ENCODE peak calls at places on chromosomes 11 and 22, in ten cellular contexts. I, K, Z, H, Q, V, P, Y, L and X are unnamed samples.
A peak's percentile ranks its signal among the peaks of the same experiment; 100 is the strongest.

GRCh38 chr22:31637938-31638618 is 23.9 kb downstream of the PISD start:
- DNase-seq in H (no peak), K (peak; percentile 61), P (no peak), I (no peak), Z (no peak), Y (no peak), Q (no peak), V (no peak), L (no peak), X (no peak)

GRCh38 chr11:61769169-61769920 is 16.9 kb downstream of the MYRF start:
- DNase-seq in P (peak; percentile 63), Z (peak; percentile 50), I (no peak), H (no peak), K (no peak), L (no peak), V (no peak), Y (no peak), Q (no peak), X (peak; percentile 35)

GRCh38 chr11:2463766-2464277 is 19.0 kb downstream of the KCNQ1 start:
- DNase-seq in I (no peak), P (no peak), V (peak; percentile 41), Q (no peak), Z (no peak), K (no peak), L (no peak), Y (no peak), H (no peak), X (no peak)

GRCh38 chr22:48235744-48236143 is 1473.3 kb downstream of the TBC1D22A start:
- DNase-seq in P (no peak), Y (no peak), K (no peak), I (no peak), L (no peak), H (no peak), Z (no peak), V (peak; percentile 4), Q (no peak), X (no peak)

GRCh38 chr11:89516496-89516895 is 25.3 kb upstream of the NOX4 start:
- DNase-seq in Y (peak; percentile 12), H (no peak), Q (no peak), Z (peak; percentile 65), L (no peak), I (no peak), P (no peak), K (no peak), V (no peak), X (peak; percentile 49)

GRCh38 chr11:8586805-8587204 is 7.2 kb downstream of the STK33 start:
- DNase-seq in P (no peak), Q (no peak), V (no peak), K (no peak), Y (no peak), H (no peak), Z (no peak), L (no peak), I (no peak), X (no peak)

GRCh38 chr11:87397250-87397649 is 359.5 kb downstream of the TMEM135 start:
- DNase-seq in I (no peak), L (no peak), P (no peak), Q (no peak), H (no peak), K (no peak), Z (no peak), V (no peak), Y (no peak), X (no peak)

GRCh38 chr11:69840371-69841169 is 21.4 kb upstream of the FGF3 start:
- DNase-seq in Z (no peak), I (peak; percentile 76), K (no peak), L (no peak), Y (no peak), H (no peak), Q (peak; percentile 69), P (peak; percentile 48), V (peak; percentile 46), X (no peak)

GRCh38 chr11:74754507-74755255 is 6.0 kb downstream of the RNF169 start:
- DNase-seq in H (no peak), K (no peak), L (peak; percentile 20), Z (peak; percentile 96), Y (peak; percentile 6), V (no peak), Q (peak; percentile 99), P (no peak), I (no peak), X (peak; percentile 95)

GRCh38 chr11:32931605-32932004 is 39.0 kb downstream of the QSER1 start:
- DNase-seq in I (no peak), V (no peak), Z (peak; percentile 16), P (no peak), L (no peak), Q (no peak), H (no peak), K (no peak), Y (no peak), X (peak; percentile 1)

GRCh38 chr11:33893711-33894401 is 2.0 kb upstream of the LMO2 start:
- DNase-seq in Y (no peak), K (peak; percentile 29), Q (no peak), P (no peak), I (no peak), L (peak; percentile 92), H (peak; percentile 76), Z (peak; percentile 61), V (no peak), X (peak; percentile 53)

GRCh38 chr22:39174498-39175120 is 22.1 kb upstream of the CBX7 start:
- DNase-seq in Q (peak; percentile 92), H (no peak), P (peak; percentile 99), Z (peak; percentile 83), K (peak; percentile 78), Y (peak; percentile 100), L (no peak), V (peak; percentile 98), I (peak; percentile 23), X (peak; percentile 70)

GRCh38 chr11:69298778-69299461 is 5.0 kb downstream of the MYEOV start:
- DNase-seq in Y (no peak), K (no peak), H (no peak), L (no peak), P (no peak), V (no peak), Q (peak; percentile 65), I (no peak), Z (peak; percentile 23), X (no peak)

GRCh38 chr11:118338637-118339061 is 3.9 kb downstream of the CD3D start:
- DNase-seq in K (peak; percentile 82), Z (no peak), V (no peak), I (no peak), Q (no peak), P (no peak), Y (peak; percentile 22), L (no peak), H (no peak), X (no peak)

GRCh38 chr11:117458275-117459120 is 130.8 kb downstream of the CEP164 start:
- DNase-seq in Q (no peak), V (no peak), K (no peak), I (no peak), P (no peak), L (no peak), H (no peak), Z (no peak), Y (no peak), X (no peak)

GRCh38 chr22:34709641-34710040 is 356.3 kb upstream of the ISX start:
- DNase-seq in Y (peak; percentile 70), L (no peak), Q (no peak), H (no peak), I (no peak), P (no peak), K (no peak), V (no peak), Z (no peak), X (no peak)

GRCh38 chr11:29527391-29527936 is 489.4 kb downstream of the KCNA4 start:
- DNase-seq in P (peak; percentile 7), V (no peak), Q (peak; percentile 67), H (peak; percentile 45), I (peak; percentile 15), K (peak; percentile 65), Y (peak; percentile 30), L (no peak), Z (peak; percentile 80), X (peak; percentile 73)

GRCh38 chr11:35688023-35688422 is 25.4 kb downstream of the TRIM44 start:
- DNase-seq in L (no peak), K (no peak), H (no peak), Z (peak; percentile 36), P (no peak), Y (peak; percentile 19), I (no peak), V (no peak), Q (no peak), X (peak; percentile 14)

DNA sequence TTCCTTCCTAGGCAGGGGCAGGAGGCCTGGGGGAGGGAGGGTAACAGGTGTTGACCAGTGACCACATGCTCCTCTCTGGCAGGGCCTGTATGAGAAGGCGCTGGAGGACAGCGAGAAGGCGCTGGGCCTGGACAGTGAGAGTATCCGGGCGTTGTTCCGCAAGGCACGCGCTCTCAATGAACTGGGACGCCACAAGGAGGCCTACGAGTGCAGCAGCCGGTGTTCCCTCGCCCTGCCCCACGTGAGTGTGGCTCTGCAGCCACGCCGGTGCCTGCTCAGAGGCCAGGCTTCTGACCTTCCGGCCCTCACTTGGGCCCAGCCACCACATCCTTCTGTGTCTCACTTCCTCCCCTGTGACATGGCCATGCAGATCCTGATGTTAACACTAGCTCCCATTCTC is 25.8 kb downstream of the ZC3H7B start:
- DNase-seq in Y (no peak), Q (no peak), P (no peak), Z (no peak), H (no peak), V (no peak), K (no peak), I (no peak), L (no peak), X (no peak)
- H3K27ac ChIP-seq in Y (no peak overlapping the region), Q (no peak overlapping the region), P (no peak overlapping the region), Z (no peak overlapping the region), H (no peak overlapping the region), V (no peak overlapping the region), K (no peak overlapping the region), I (no peak overlapping the region), L (no peak overlapping the region), X (no peak overlapping the region)

DNA sequence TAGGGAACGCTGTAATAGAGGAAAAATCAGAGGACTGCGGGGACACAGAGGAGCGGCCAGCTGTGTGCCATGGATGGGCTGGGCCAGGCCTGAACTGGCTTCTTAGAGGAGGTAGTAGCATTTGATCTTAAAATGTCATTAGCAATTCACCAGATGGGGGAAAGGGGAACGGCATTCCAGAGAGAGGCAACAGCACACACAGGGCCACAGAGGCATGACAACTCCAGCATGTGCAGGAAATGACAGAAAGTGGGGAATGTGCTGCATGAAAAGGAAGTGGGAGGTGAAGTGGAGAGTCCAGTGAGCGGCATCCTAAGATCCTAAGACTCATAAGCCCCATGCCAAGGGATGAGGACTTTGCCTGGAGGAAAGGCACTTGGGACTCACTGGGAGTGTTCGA is 69.0 kb downstream of the UBASH3B start:
- DNase-seq in L (no peak), Z (peak; percentile 63), H (no peak), Y (peak; percentile 63), I (no peak), P (no peak), V (no peak), K (no peak), Q (no peak), X (peak; percentile 52)
- H3K79me2 ChIP-seq in L (no peaks in the 10 kb centered on the region), Z (peaks cover 7% of the 10 kb centered on the region), H (no peaks in the 10 kb centered on the region), Y (no peaks in the 10 kb centered on the region), I (peaks cover 3% of the 10 kb centered on the region), P (no peaks in the 10 kb centered on the region), V (no peaks in the 10 kb centered on the region), K (peaks cover 13% of the 10 kb centered on the region), Q (peaks cover 89% of the 10 kb centered on the region), X (peaks cover 66% of the 10 kb centered on the region)

GRCh38 chr22:18000441-18001039 is 23.8 kb downstream of the MICAL3 start:
- DNase-seq in Y (peak; percentile 47), P (peak; percentile 63), H (no peak), Q (no peak), Z (no peak), K (peak; percentile 52), V (peak; percentile 63), L (no peak), I (no peak), X (no peak)
- H3K27ac ChIP-seq in Y (no peak overlapping the region), P (peak overlapping the region; percentile 97), H (peak overlapping the region; percentile 3), Q (no peak overlapping the region), Z (peak overlapping the region; percentile 90), K (peak overlapping the region; percentile 96), V (no peak overlapping the region), L (peak overlapping the region; percentile 87), I (peak overlapping the region; percentile 85), X (peak overlapping the region; percentile 49)

GRCh38 chr11:47270331-47271271 is 668 bp downstream of the MADD start:
- DNase-seq in I (no peak), P (no peak), Z (peak; percentile 64), V (peak; percentile 50), K (peak; percentile 55), Q (peak; percentile 50), L (no peak), H (peak; percentile 26), Y (peak; percentile 62), X (peak; percentile 61)
- H3K79me2 ChIP-seq in I (peaks cover 39% of the 10 kb centered on the region), P (peaks cover 34% of the 10 kb centered on the region), Z (peaks cover 25% of the 10 kb centered on the region), V (no peaks in the 10 kb centered on the region), K (peaks cover 41% of the 10 kb centered on the region), Q (peaks cover 39% of the 10 kb centered on the region), L (peaks cover 35% of the 10 kb centered on the region), H (peaks cover 46% of the 10 kb centered on the region), Y (peaks cover 12% of the 10 kb centered on the region), X (peaks cover 43% of the 10 kb centered on the region)